ENCODE peak calls at places on chromosome 3, in eight cellular contexts. I, O, Z, B, Q, P, C and J are unnamed samples.
A peak's percentile ranks its signal among the peaks of the same experiment; 100 is the strongest.

GRCh38 chr3:183058351-183058750 is 40.9 kb downstream of the MCCC1 start:
- DNase-seq in O (no peak), P (no peak), I (no peak), C (no peak), Q (no peak), B (no peak), Z (no peak), J (no peak)

GRCh38 chr3:58564456-58565160 is 12.6 kb downstream of the FAM107A start:
- DNase-seq in O (no peak), C (no peak), Z (no peak), B (no peak), Q (no peak), I (no peak), P (peak; percentile 63), J (no peak)

GRCh38 chr3:105752791-105753415 is 115.9 kb downstream of the CBLB start:
- DNase-seq in P (peak; percentile 12), O (no peak), Z (no peak), B (peak; percentile 29), C (no peak), Q (peak; percentile 63), I (no peak), J (peak; percentile 10)

GRCh38 chr3:98056035-98056434 is 20.9 kb upstream of the GABRR3 start:
- DNase-seq in Z (no peak), B (no peak), Q (no peak), I (no peak), C (no peak), O (no peak), P (no peak), J (no peak)

GRCh38 chr3:46660003-46660402 is 33.5 kb downstream of the ALS2CL start:
- DNase-seq in P (no peak), B (no peak), O (no peak), C (no peak), I (no peak), Z (no peak), Q (no peak), J (no peak)

GRCh38 chr3:139657936-139658335 is 19.8 kb downstream of the NMNAT3 start:
- DNase-seq in B (no peak), P (no peak), C (no peak), Z (no peak), O (no peak), I (no peak), Q (no peak), J (no peak)

GRCh38 chr3:152564454-152564853 is 270.5 kb upstream of the P2RY1 start:
- DNase-seq in P (no peak), B (no peak), Z (no peak), Q (no peak), C (no peak), O (no peak), I (no peak), J (no peak)

GRCh38 chr3:49785565-49786356 is 581 bp downstream of the IP6K1 start:
- DNase-seq in C (no peak), P (no peak), I (no peak), B (peak; percentile 38), O (no peak), Q (peak; percentile 55), Z (peak; percentile 59), J (no peak)

GRCh38 chr3:161602451-161602850 is 105.8 kb downstream of the OTOL1 start:
- DNase-seq in Z (no peak), B (no peak), I (no peak), P (no peak), O (no peak), Q (no peak), C (no peak), J (no peak)

GRCh38 chr3:167740961-167741587 is 5.6 kb downstream of the SERPINI1 start:
- DNase-seq in Q (peak; percentile 55), O (no peak), C (no peak), I (no peak), P (no peak), Z (peak; percentile 57), B (peak; percentile 33), J (peak; percentile 34)

GRCh38 chr3:27127879-27128278 is 241.3 kb downstream of the NEK10 start:
- DNase-seq in Q (no peak), I (no peak), Z (no peak), O (no peak), B (no peak), P (no peak), C (no peak), J (no peak)